ENCODE peak calls at places on chromosomes 7 and 10, in eight cellular contexts. J, M, F, N, R, C, D and P are unnamed samples.

GRCh38 chr10:77628906-77629730 is 8.5 kb downstream of the KCNMA1 start:
- DNase-seq in M (no peak), D (no peak), J (no peak), F (no peak), R (peak), C (no peak), N (no peak), P (no peak)

GRCh38 chr7:20562461-20562860 is 53.0 kb upstream of the ABCB5 start:
- DNase-seq in R (no peak), C (no peak), J (no peak), M (no peak), F (no peak), N (no peak), D (no peak), P (no peak)

GRCh38 chr7:135434047-135434446 is 75.9 kb downstream of the CNOT4 start:
- DNase-seq in C (no peak), J (no peak), R (no peak), D (no peak), F (peak), N (no peak), M (no peak), P (no peak)

GRCh38 chr10:119616879-119617580 is 20.3 kb upstream of the TIAL1 start:
- DNase-seq in D (no peak), C (peak), N (no peak), J (peak), F (peak), M (no peak), R (no peak), P (peak)

GRCh38 chr7:44394112-44394447 is 68.7 kb upstream of the CAMK2B start:
- DNase-seq in J (no peak), D (no peak), C (no peak), M (no peak), F (no peak), N (no peak), R (no peak), P (no peak)

GRCh38 chr10:30047430-30047829 is 12.0 kb downstream of the JCAD start:
- DNase-seq in J (no peak), C (no peak), D (no peak), M (no peak), F (no peak), N (no peak), R (no peak), P (no peak)

GRCh38 chr10:129765664-129766550 is 198.2 kb downstream of the EBF3 start:
- DNase-seq in D (peak), N (no peak), F (no peak), J (no peak), C (peak), M (peak), R (no peak), P (no peak)

GRCh38 chr10:110353244-110354119 is 48.8 kb upstream of the SMNDC1 start:
- DNase-seq in M (no peak), N (no peak), J (no peak), C (no peak), D (peak), R (peak), F (no peak), P (no peak)

GRCh38 chr7:112069879-112070321 is 136.3 kb downstream of the DOCK4 start:
- DNase-seq in R (peak), D (no peak), M (no peak), F (no peak), J (no peak), C (no peak), N (no peak), P (no peak)

GRCh38 chr7:134368851-134369533 is 52.3 kb upstream of the SLC35B4 start:
- DNase-seq in F (peak), J (peak), R (peak), M (no peak), N (no peak), D (no peak), C (no peak), P (no peak)

GRCh38 chr7:148700693-148701092 is 2.0 kb downstream of the CUL1 start:
- DNase-seq in N (no peak), F (no peak), M (no peak), D (peak), R (peak), C (no peak), J (no peak), P (no peak)

GRCh38 chr7:108529341-108529740 is 3.4 kb upstream of the PNPLA8 start:
- DNase-seq in F (no peak), J (no peak), N (no peak), D (no peak), R (no peak), M (no peak), C (no peak), P (no peak)

GRCh38 chr7:149870701-149871483 is 2.9 kb upstream of the ATP6V0E2 start:
- DNase-seq in M (no peak), N (no peak), F (no peak), J (no peak), C (no peak), D (no peak), R (no peak), P (no peak)
- TF ChIP-seq CTCF in M (no peak), N (no peak), F (no peak), J (no peak), C (no peak), D (no peak), R (no peak), P (no peak)

GRCh38 chr10:61732635-61733278 is 70.0 kb downstream of the CABCOCO1 start:
- DNase-seq in J (no peak), M (no peak), F (no peak), N (no peak), D (no peak), C (no peak), R (no peak), P (no peak)
- TF ChIP-seq POLR2A in J (no peak), M (no peak), F (no peak), N (no peak), D (no peak), C (no peak), R (no peak), P (no peak)

GRCh38 chr10:32982911-32983310 is 24.9 kb upstream of the ITGB1 start:
- DNase-seq in D (no peak), J (no peak), F (no peak), N (no peak), C (no peak), M (no peak), R (peak), P (no peak)

GRCh38 chr10:32983333-32983909 is 25.4 kb upstream of the ITGB1 start:
- DNase-seq in F (peak), M (no peak), C (no peak), J (peak), N (no peak), D (no peak), R (peak), P (peak)

GRCh38 chr10:32981760-32982159 is 23.7 kb upstream of the ITGB1 start:
- DNase-seq in R (peak), N (peak), F (no peak), M (no peak), J (peak), C (peak), D (peak), P (peak)

GRCh38 chr10:32980558-32981468 is 22.8 kb upstream of the ITGB1 start:
- DNase-seq in D (peak), M (peak), N (peak), J (peak), F (peak), R (peak), C (peak), P (peak)

DNA sequence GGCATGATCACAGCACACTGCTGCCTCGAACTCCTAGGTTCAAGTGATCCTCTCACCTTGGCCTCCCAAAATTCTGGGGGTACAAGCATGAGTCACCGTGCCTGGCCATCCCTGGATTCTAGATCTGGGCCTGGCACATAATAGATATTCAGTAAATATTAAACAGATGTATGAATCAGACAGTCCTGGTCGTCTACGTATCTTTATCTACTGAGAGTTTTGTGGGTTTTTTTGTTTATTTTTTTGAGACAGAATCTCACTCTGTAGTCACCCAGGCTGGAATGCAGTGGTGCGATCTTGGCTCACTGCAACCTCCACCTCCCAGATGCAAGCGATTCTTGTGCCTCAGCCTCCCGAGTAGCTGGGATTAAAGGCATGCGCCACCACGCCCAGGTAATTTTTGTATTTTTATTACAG is 24.3 kb upstream of the ITGB1 start:
- DNase-seq in J (no peak), D (no peak), R (peak), N (no peak), F (no peak), M (no peak), C (no peak), P (no peak)
- TF ChIP-seq CTCF in J (no peak), D (no peak), R (no peak), N (no peak), F (no peak), M (no peak), C (no peak), P (no peak)

DNA sequence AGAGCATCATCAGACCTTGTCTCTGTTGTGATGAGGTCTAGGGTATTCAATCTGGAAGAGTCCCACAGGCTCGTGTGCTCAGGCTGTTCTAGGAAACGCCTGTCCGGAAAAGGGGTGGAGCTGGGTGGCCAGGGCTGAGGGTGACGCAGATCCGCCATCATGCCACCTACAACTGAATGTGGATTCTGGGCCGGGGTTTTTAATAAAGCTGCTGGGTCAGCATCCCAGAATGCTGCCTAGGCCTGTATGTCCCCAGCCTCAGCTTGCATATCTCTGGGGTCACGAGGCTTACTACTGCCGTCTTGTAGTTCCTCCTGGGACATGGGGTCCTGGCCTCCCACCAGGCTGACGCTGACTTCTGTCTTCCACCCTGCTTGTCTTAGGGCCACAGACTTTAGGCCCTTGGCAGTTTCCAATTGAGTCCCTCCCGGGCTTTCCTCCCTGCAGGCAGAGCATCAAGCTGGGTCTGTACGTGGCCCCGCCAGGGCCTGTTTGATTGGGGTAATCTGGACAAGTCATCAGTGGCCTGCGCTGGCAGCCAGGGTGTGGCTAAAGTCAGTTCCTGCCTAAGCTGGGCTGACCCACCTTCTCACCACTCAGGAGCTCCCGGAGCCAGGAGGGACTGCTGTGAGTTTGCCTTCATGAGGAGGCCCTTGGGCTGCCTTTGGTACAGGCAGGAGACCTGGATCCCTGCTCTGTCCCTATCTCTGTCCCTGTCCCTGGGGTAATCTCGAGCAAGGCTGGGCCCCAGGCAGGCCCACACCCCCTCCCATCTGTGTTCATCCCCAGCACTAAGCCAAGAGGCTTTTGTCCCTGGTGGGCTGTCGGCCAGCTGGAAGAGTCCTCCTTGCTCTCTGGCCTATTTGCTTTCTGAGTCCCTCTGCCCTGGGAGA is 79.9 kb downstream of the ZMIZ1 start:
- DNase-seq in D (peak), N (peak), J (peak), R (peak), C (peak), F (no peak), M (peak), P (peak)
- TF ChIP-seq POLR2A in D (peak), N (no peak), J (peak), R (no peak), C (no peak), F (no peak), M (no peak), P (no peak)

DNA sequence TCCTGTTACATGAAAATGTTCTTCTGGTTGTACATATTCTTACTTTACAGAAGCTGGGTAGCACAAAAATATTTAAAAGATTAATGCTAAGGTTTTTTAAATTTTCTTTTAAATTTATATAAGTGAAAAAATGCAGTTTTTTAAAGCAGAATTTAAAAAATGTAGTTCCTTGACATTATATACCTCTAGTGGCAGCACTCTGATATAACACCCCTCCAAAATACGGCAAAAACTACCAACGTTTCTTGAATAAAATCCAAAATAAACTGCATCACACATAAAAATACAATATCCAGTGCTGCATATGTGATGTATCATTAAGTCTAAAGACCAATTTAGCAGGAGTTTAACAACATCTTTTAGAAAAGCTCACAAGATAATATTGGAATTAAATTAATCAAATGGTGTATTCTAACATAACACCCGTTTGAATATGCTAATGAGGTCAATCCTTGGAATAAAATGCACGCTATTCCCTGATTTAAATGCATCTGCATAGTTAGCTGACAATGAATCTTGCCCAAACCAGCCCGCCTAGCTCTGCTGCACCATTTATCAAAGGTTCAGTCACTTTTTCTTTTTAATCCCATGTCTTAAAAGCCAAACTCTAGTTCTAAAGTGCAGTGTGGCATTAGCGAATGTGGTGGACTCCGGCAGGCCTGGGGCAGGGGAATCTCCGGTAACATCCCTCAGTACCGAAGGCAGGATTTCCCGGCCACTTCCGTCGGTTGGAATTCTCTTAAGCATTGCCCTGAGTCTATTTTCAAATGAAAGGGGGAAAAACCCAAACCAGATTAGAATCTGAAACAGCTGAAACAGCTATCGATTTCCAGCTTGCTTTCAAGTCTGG is 1.2 kb downstream of the TCERG1L start:
- DNase-seq in R (no peak), M (no peak), J (no peak), C (no peak), D (no peak), F (no peak), N (no peak), P (no peak)
- TF ChIP-seq CTCF in R (peak), M (no peak), J (no peak), C (no peak), D (no peak), F (no peak), N (peak), P (no peak)